ENCODE peak calls at places on chromosomes 7 and 10, in eight cellular contexts. J, B, E, U, C, A, Y and I are unnamed samples.
A peak's percentile ranks its signal among the peaks of the same experiment; 100 is the strongest.

GRCh38 chr10:69963178-69963834 is 89.3 kb upstream of the MACROH2A2 start:
- DNase-seq in J (no peak), U (peak; percentile 15), E (no peak), B (no peak), Y (no peak), A (no peak), C (no peak), I (no peak)

GRCh38 chr7:27161214-27161720 is 4.1 kb downstream of the HOXA9 start:
- DNase-seq in A (no peak), E (peak; percentile 69), B (no peak), U (no peak), C (no peak), Y (no peak), J (no peak), I (no peak)

GRCh38 chr10:5897504-5897903 is 7.5 kb downstream of the FBH1 start:
- DNase-seq in U (no peak), E (no peak), A (no peak), C (no peak), Y (no peak), J (no peak), B (no peak), I (no peak)

GRCh38 chr7:14233026-14233897 is 243.8 kb upstream of the ETV1 start:
- DNase-seq in A (no peak), J (no peak), U (no peak), E (no peak), B (no peak), Y (no peak), C (no peak), I (peak; percentile 32)

GRCh38 chr10:12394236-12395033 is 45.1 kb downstream of the CAMK1D start:
- DNase-seq in E (no peak), Y (no peak), C (no peak), A (no peak), J (no peak), B (no peak), U (no peak), I (peak; percentile 8)

GRCh38 chr10:49056356-49056755 is 59.0 kb downstream of the VSTM4 start:
- DNase-seq in Y (no peak), E (no peak), C (no peak), J (no peak), B (no peak), A (no peak), U (peak; percentile 28), I (no peak)

GRCh38 chr10:13604641-13605040 is 17.9 kb downstream of the PRPF18 start:
- DNase-seq in A (no peak), J (no peak), C (no peak), Y (no peak), B (no peak), E (no peak), U (no peak), I (no peak)

GRCh38 chr7:91636129-91636724 is 244.3 kb downstream of the MTERF1 start:
- DNase-seq in U (no peak), A (peak; percentile 30), J (no peak), E (peak; percentile 21), C (no peak), B (no peak), Y (no peak), I (no peak)

GRCh38 chr10:12708921-12709320 is 292.6 kb downstream of the CCDC3 start:
- DNase-seq in C (no peak), J (no peak), A (no peak), E (no peak), Y (no peak), U (no peak), B (no peak), I (no peak)

GRCh38 chr7:50310361-50310760 is 5.8 kb downstream of the IKZF1 start:
- DNase-seq in E (no peak), Y (no peak), J (no peak), B (peak; percentile 44), A (no peak), U (no peak), C (no peak), I (no peak)

GRCh38 chr10:45441791-45442190 is 67.8 kb downstream of the ALOX5 start:
- DNase-seq in C (no peak), Y (no peak), J (no peak), U (no peak), E (no peak), B (no peak), A (no peak), I (no peak)

GRCh38 chr7:41881313-41882130 is 178.6 kb upstream of the INHBA start:
- DNase-seq in U (peak; percentile 70), Y (no peak), E (peak; percentile 48), J (peak; percentile 42), B (no peak), C (no peak), A (no peak), I (no peak)

GRCh38 chr7:76201732-76202665 is at the start of gene SRRM3:
- DNase-seq in J (peak; percentile 79), B (peak; percentile 85), Y (peak; percentile 37), A (peak; percentile 48), U (peak; percentile 67), C (peak; percentile 98), E (peak; percentile 52), I (peak; percentile 67)

GRCh38 chr10:117710181-117710798 is 167.7 kb downstream of the EMX2 start:
- DNase-seq in Y (no peak), U (no peak), J (no peak), B (no peak), A (no peak), C (no peak), E (no peak), I (no peak)

GRCh38 chr7:105065104-105065503 is 51.1 kb downstream of the KMT2E start:
- DNase-seq in A (no peak), U (no peak), E (no peak), C (no peak), J (no peak), Y (no peak), B (no peak), I (no peak)

GRCh38 chr10:59895629-59896116 is 10.7 kb downstream of the CCDC6 start:
- DNase-seq in A (no peak), U (no peak), Y (no peak), E (no peak), B (no peak), J (no peak), C (peak; percentile 20), I (no peak)

GRCh38 chr7:115127399-115128021 is 205.6 kb downstream of the MDFIC start:
- DNase-seq in J (no peak), U (no peak), Y (no peak), A (peak; percentile 10), B (no peak), E (no peak), C (no peak), I (no peak)

GRCh38 chr7:1114088-1114487 is 26.2 kb downstream of the GPER1 start:
- DNase-seq in B (no peak), C (no peak), U (no peak), J (no peak), A (no peak), Y (no peak), E (no peak), I (no peak)

GRCh38 chr10:119375574-119376265 is 166.8 kb downstream of the RGS10 start:
- DNase-seq in U (no peak), B (no peak), J (no peak), Y (peak; percentile 48), E (no peak), C (no peak), A (no peak), I (no peak)
- H3K27ac ChIP-seq in U (no peak overlapping the region), B (no peak overlapping the region), J (no peak overlapping the region), Y (peak overlapping the region; percentile 34), E (no peak overlapping the region), C (no peak overlapping the region), A (no peak overlapping the region), I (no peak overlapping the region)

GRCh38 chr10:68602434-68602833 is 42.3 kb downstream of the TET1 start:
- DNase-seq in J (no peak), C (no peak), B (no peak), A (no peak), U (no peak), Y (no peak), E (no peak), I (no peak)

GRCh38 chr10:68599754-68600040 is 39.6 kb downstream of the TET1 start:
- DNase-seq in C (no peak), U (no peak), A (no peak), E (no peak), J (no peak), B (no peak), Y (no peak), I (no peak)

GRCh38 chr10:68598978-68599753 is 39.0 kb downstream of the TET1 start:
- DNase-seq in J (no peak), Y (peak; percentile 32), U (no peak), C (peak; percentile 58), A (peak; percentile 41), E (no peak), B (no peak), I (no peak)

GRCh38 chr10:68601490-68602265 is 41.5 kb downstream of the TET1 start:
- DNase-seq in U (no peak), C (no peak), J (no peak), E (no peak), A (no peak), Y (no peak), B (no peak), I (no peak)

DNA sequence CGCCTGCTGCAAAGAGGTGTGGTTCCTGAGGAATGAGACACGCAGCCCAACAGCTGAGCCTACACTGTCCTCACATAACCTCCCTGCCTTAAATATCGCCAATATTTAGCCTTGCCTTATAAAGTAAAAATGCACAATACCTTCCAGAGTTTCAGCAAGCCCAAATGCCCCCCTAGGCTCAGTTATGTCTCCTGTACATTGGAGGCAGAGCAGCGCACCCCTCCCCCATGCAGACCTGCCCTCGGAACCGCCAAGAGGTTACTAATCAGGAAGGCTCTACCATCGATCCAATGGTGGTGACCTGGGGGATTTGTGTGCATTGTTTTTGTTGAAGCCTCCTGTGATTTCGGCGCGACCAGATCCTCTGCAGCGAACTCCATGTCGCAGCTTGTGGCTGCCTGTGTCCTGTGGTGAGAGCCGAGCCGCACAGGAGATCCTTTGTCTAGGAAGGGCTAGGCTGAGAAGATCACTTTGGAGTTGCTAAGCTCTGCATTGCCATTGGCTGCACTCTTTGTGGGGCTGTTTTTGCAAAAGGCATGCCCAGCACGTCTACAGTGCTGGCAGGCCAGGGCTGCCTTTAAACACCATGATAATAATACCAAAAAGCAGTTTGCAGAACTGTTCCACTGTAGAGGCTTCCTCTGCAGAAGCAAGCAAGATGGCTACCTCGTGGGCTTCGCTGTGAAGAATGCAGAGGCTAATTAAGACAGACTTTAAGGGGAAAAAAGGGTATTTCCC is 40.1 kb downstream of the TET1 start:
- DNase-seq in U (peak; percentile 45), Y (peak; percentile 54), C (peak; percentile 80), J (peak; percentile 38), E (peak; percentile 48), A (peak; percentile 90), B (peak; percentile 88), I (peak; percentile 42)
- TF ChIP-seq CTCF in U (no peak), Y (no peak), C (no peak), J (no peak), E (no peak), A (no peak), B (no peak), I (no peak)

DNA sequence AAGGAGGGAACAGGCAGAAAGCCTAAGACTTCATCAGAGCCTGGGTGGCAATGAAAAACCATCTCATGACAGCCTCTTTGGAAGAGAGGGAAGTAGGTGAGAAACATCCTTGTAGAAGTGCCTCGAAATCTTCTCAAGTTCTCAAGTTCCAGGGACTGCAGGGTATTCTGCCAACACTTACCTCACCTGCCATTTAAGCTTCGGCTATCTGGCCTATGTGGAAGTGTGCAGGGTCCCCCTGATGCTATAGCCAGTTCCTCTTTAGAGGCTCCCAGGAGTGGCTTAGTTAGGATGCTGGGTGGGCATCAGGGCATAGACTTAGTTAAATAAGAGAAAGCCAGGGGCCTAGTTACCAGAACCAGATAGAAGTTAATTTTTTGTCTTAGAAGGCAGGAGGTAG is 27.0 kb downstream of the ABCC2 start:
- DNase-seq in E (no peak), C (no peak), Y (no peak), J (no peak), U (no peak), A (no peak), B (no peak), I (no peak)
- H3K27ac ChIP-seq in E (no peak overlapping the region), C (no peak overlapping the region), Y (no peak overlapping the region), J (no peak overlapping the region), U (no peak overlapping the region), A (no peak overlapping the region), B (no peak overlapping the region), I (no peak overlapping the region)

GRCh38 chr10:131453772-131454634 is 142.5 kb upstream of the TCERG1L start:
- DNase-seq in A (no peak), Y (no peak), U (peak; percentile 60), B (peak; percentile 63), J (peak; percentile 52), C (peak; percentile 85), E (peak; percentile 45), I (peak; percentile 41)
- TF ChIP-seq CTCF in A (no peak), Y (no peak), U (peak; percentile 58), B (peak; percentile 72), J (peak; percentile 75), C (peak; percentile 40), E (peak; percentile 44), I (peak; percentile 36)